ENCODE peak calls at places on chromosomes 16 and 17, in ten cellular contexts. C is activated naive CD4-positive, alpha-beta T cell; N is mesothelial cell of epicardium; K is stimulated activated CD4-positive, alpha-beta T cell treated with anti-CD3 and anti-CD28 coated beads, Interleukin-12 subunit alpha, Interleukin-12 subunit beta, amount 100 ng/mL, for 4 hours; A is fibroblast of mammary gland; S is dermis blood vessel endothelial cell; F is fibroblast of gingiva; E is right lobe of liver; D is LHCN-M2; Y is renal cortical epithelial cell. W is an unnamed sample.

GRCh38 chr16:57510016-57510871 is 24.0 kb upstream of the DOK4 start:
- DNase-seq in F (no peak), E (peak), C (no peak), Y (no peak), S (peak), K (no peak), D (no peak), N (no peak), A (no peak), W (no peak)

GRCh38 chr17:35729405-35729833 is 2.0 kb upstream of the RASL10B start:
- DNase-seq in A (no peak), E (no peak), K (no peak), D (no peak), F (no peak), Y (no peak), C (no peak), N (no peak), S (no peak), W (no peak)

GRCh38 chr16:88378401-88378800 is 4.4 kb upstream of the ZNF469 start:
- DNase-seq in F (no peak), K (no peak), Y (no peak), C (no peak), D (no peak), N (no peak), E (peak), A (no peak), S (no peak), W (no peak)

GRCh38 chr16:30805370-30806169 is 18.6 kb upstream of the ZNF629 start:
- DNase-seq in S (peak), C (peak), E (peak), Y (peak), K (peak), F (peak), A (peak), N (peak), D (peak), W (peak)

GRCh38 chr16:3776316-3776715 is 59.0 kb upstream of the TRAP1 start:
- DNase-seq in Y (no peak), E (peak), C (no peak), S (no peak), D (no peak), A (no peak), K (no peak), N (no peak), F (no peak), W (peak)

GRCh38 chr16:64468515-64469090 is 653.3 kb downstream of the CDH11 start:
- DNase-seq in D (no peak), N (no peak), A (no peak), S (no peak), E (no peak), C (no peak), K (no peak), Y (no peak), F (no peak), W (no peak)

GRCh38 chr17:51653902-51654301 is 393.6 kb downstream of the UTP18 start:
- DNase-seq in F (no peak), K (no peak), E (no peak), A (no peak), D (no peak), Y (no peak), S (no peak), N (no peak), C (no peak), W (no peak)

GRCh38 chr17:45794840-45795239 is 10.7 kb downstream of the CRHR1 start:
- DNase-seq in N (no peak), D (peak), A (peak), K (no peak), S (peak), C (no peak), F (no peak), E (no peak), Y (no peak), W (no peak)

GRCh38 chr17:78484300-78485159 is 92.7 kb downstream of the DNAH17 start:
- DNase-seq in A (no peak), C (peak), Y (no peak), N (no peak), K (peak), S (no peak), E (no peak), D (no peak), F (no peak), W (peak)

GRCh38 chr17:77118251-77118928 is 22.4 kb upstream of the SEC14L1 start:
- DNase-seq in E (no peak), D (no peak), S (peak), N (no peak), F (no peak), K (no peak), A (no peak), C (no peak), Y (no peak), W (no peak)

GRCh38 chr17:6507535-6507934 is 48.8 kb downstream of the PITPNM3 start:
- DNase-seq in N (no peak), F (peak), C (no peak), S (peak), E (no peak), Y (peak), A (peak), D (peak), K (no peak), W (no peak)

GRCh38 chr17:6713130-6713917 is at the start of gene SLC13A5:
- DNase-seq in A (peak), S (peak), C (no peak), F (no peak), K (no peak), N (peak), E (peak), Y (no peak), D (no peak), W (no peak)

GRCh38 chr17:76530826-76531500 is 6.5 kb downstream of the CYGB start:
- DNase-seq in A (no peak), F (no peak), N (no peak), C (no peak), K (no peak), Y (no peak), E (peak), D (no peak), S (no peak), W (no peak)

GRCh38 chr16:87463722-87464690 is 28.8 kb downstream of the ZCCHC14 start:
- DNase-seq in D (peak), N (no peak), C (no peak), E (no peak), F (no peak), S (peak), Y (peak), A (peak), K (peak), W (no peak)

GRCh38 chr17:4544656-4545216 is 10.4 kb downstream of the MYBBP1A start:
- DNase-seq in S (no peak), F (no peak), A (no peak), N (no peak), C (no peak), K (no peak), D (no peak), E (no peak), Y (no peak), W (no peak)

GRCh38 chr17:34706029-34706428 is 126.6 kb downstream of the TMEM132E start:
- DNase-seq in Y (no peak), K (no peak), N (peak), A (peak), E (no peak), F (no peak), D (no peak), C (no peak), S (peak), W (no peak)

GRCh38 chr17:66459811-66460270 is 157.4 kb downstream of the PRKCA start:
- DNase-seq in K (no peak), D (peak), N (no peak), Y (peak), A (peak), E (no peak), S (peak), F (peak), C (no peak), W (peak)

GRCh38 chr16:89420204-89420603 is 70.2 kb downstream of the ANKRD11 start:
- DNase-seq in F (no peak), C (no peak), S (no peak), E (no peak), Y (no peak), N (no peak), K (no peak), A (no peak), D (no peak), W (no peak)

GRCh38 chr17:46726106-46726670 is 92.3 kb downstream of the WNT3 start:
- DNase-seq in K (no peak), E (no peak), N (no peak), D (peak), A (peak), Y (peak), F (no peak), S (no peak), C (no peak), W (no peak)

GRCh38 chr17:48995332-48995870 is 1.8 kb upstream of the IGF2BP1 start:
- DNase-seq in Y (no peak), F (no peak), D (no peak), N (peak), E (no peak), A (no peak), S (no peak), K (no peak), C (no peak), W (no peak)

GRCh38 chr17:27504188-27504995 is 48.1 kb downstream of the KSR1 start:
- DNase-seq in D (no peak), C (no peak), Y (no peak), E (no peak), F (no peak), K (no peak), N (no peak), A (no peak), S (peak), W (no peak)

GRCh38 chr16:57842606-57843005 is 40.3 kb upstream of the KIFC3 start:
- DNase-seq in K (no peak), E (no peak), D (no peak), Y (peak), A (no peak), C (no peak), F (no peak), S (no peak), N (no peak), W (no peak)

GRCh38 chr16:10297341-10298006 is 88.4 kb upstream of the ATF7IP2 start:
- DNase-seq in K (no peak), F (no peak), A (no peak), N (no peak), S (no peak), C (no peak), E (no peak), Y (no peak), D (no peak), W (no peak)

GRCh38 chr17:42121066-42121769 is at the start of gene KAT2A:
- DNase-seq in C (peak), K (peak), E (peak), F (peak), A (peak), S (peak), D (peak), N (peak), Y (peak), W (peak)

GRCh38 chr16:71479420-71479819 is 9.7 kb downstream of the ZNF19 start:
- DNase-seq in K (no peak), D (peak), N (no peak), F (peak), Y (peak), S (peak), A (peak), C (no peak), E (no peak), W (no peak)

GRCh38 chr17:29344201-29344856 is 45.8 kb upstream of the TAOK1 start:
- DNase-seq in N (no peak), C (no peak), K (no peak), Y (peak), D (peak), S (no peak), A (no peak), F (no peak), E (no peak), W (no peak)

GRCh38 chr17:34443832-34444469 is 80.9 kb upstream of the CCL1 start:
- DNase-seq in Y (no peak), C (no peak), F (no peak), E (no peak), K (no peak), A (no peak), D (no peak), N (no peak), S (peak), W (no peak)

GRCh38 chr16:22375117-22375962 is 921 bp upstream of the CDR2 start:
- DNase-seq in C (no peak), D (no peak), K (no peak), S (peak), E (no peak), F (no peak), A (no peak), Y (no peak), N (no peak), W (no peak)

GRCh38 chr16:17468611-17469010 is 2.1 kb downstream of the XYLT1 start:
- DNase-seq in C (no peak), S (no peak), D (no peak), K (no peak), F (no peak), A (no peak), E (no peak), Y (no peak), N (no peak), W (no peak)

GRCh38 chr17:62652251-62653001 is 25.0 kb downstream of the MRC2 start:
- DNase-seq in C (no peak), K (peak), Y (peak), N (no peak), E (peak), S (peak), F (peak), A (peak), D (peak), W (peak)

GRCh38 chr17:29143894-29144293 is 36.3 kb downstream of the MYO18A start:
- DNase-seq in A (no peak), D (peak), C (no peak), Y (peak), K (no peak), F (peak), S (peak), E (peak), N (no peak), W (no peak)

GRCh38 chr17:78046923-78047322 is 81.6 kb downstream of the TMC6 start:
- DNase-seq in E (no peak), N (no peak), Y (no peak), D (no peak), A (no peak), S (no peak), F (no peak), K (no peak), C (no peak), W (no peak)

GRCh38 chr17:52606590-52606989 is 448.1 kb upstream of the CA10 start:
- DNase-seq in Y (no peak), D (no peak), S (no peak), A (no peak), N (no peak), K (no peak), C (no peak), F (no peak), E (no peak), W (no peak)

GRCh38 chr16:57042157-57043111 is 49.9 kb upstream of the CPNE2 start:
- DNase-seq in E (no peak), N (no peak), Y (peak), S (no peak), D (no peak), K (peak), F (no peak), A (no peak), C (peak), W (no peak)

GRCh38 chr16:88130016-88130415 is 178.8 kb downstream of the BANP start:
- DNase-seq in E (no peak), A (no peak), Y (no peak), K (no peak), C (no peak), N (no peak), D (no peak), F (no peak), S (no peak), W (no peak)

GRCh38 chr16:30131869-30132475 is 9.0 kb upstream of the MAPK3 start:
- DNase-seq in D (no peak), C (no peak), F (peak), E (no peak), S (no peak), Y (no peak), A (no peak), K (no peak), N (no peak), W (no peak)

GRCh38 chr17:82880620-82881019 is 40.8 kb upstream of the ZNF750 start:
- DNase-seq in A (no peak), E (peak), F (no peak), N (no peak), K (no peak), S (no peak), C (no peak), D (no peak), Y (no peak), W (no peak)

GRCh38 chr16:2492292-2492691 is 17.4 kb downstream of the TBC1D24 start:
- DNase-seq in S (no peak), C (no peak), Y (peak), D (no peak), N (no peak), K (no peak), F (no peak), E (no peak), A (no peak), W (no peak)

GRCh38 chr16:55389426-55390073 is 65.5 kb downstream of the IRX6 start:
- DNase-seq in Y (no peak), D (no peak), N (no peak), F (peak), E (no peak), S (no peak), C (no peak), A (no peak), K (no peak), W (no peak)

W was measured in stomach.